ENCODE peak calls at places on chromosomes 13 and 19, in four cellular contexts. E is cardiac muscle cell, Y is body of pancreas, I is fibroblast of mammary gland. G is an unnamed sample.

GRCh38 chr19:632228-633067 is 889 bp downstream of the POLRMT start:
- DNase-seq in E (peak; percentile 66), Y (no peak), I (peak; percentile 51), G (no peak)

GRCh38 chr19:4547303-4548237 is 7.7 kb upstream of the LRG1 start:
- DNase-seq in E (peak; percentile 23), Y (peak; percentile 67), I (no peak), G (no peak)

GRCh38 chr19:35144600-35145436 is 1.8 kb downstream of the FXYD7 start:
- DNase-seq in E (peak; percentile 32), Y (peak; percentile 51), I (no peak), G (peak; percentile 47)

GRCh38 chr13:25354377-25354776 is 17.4 kb upstream of the ATP8A2 start:
- DNase-seq in E (no peak), Y (no peak), I (no peak), G (no peak)

GRCh38 chr19:43662487-43662886 is 7.5 kb downstream of the PLAUR start:
- DNase-seq in E (peak; percentile 38), Y (no peak), I (peak; percentile 23), G (no peak)

GRCh38 chr13:27450921-27451461 is 627 bp upstream of the MTIF3 start:
- DNase-seq in E (peak; percentile 53), Y (peak; percentile 43), I (peak; percentile 64), G (no peak)

GRCh38 chr13:43473437-43473836 is 313.3 kb downstream of the ENOX1 start:
- DNase-seq in E (peak; percentile 24), Y (peak; percentile 3), I (no peak), G (no peak)

GRCh38 chr13:37473035-37473434 is 125.5 kb downstream of the POSTN start:
- DNase-seq in E (no peak), Y (no peak), I (no peak), G (no peak)

GRCh38 chr13:48160879-48161278 is 66.0 kb upstream of the MED4 start:
- DNase-seq in E (peak; percentile 21), Y (no peak), I (peak; percentile 75), G (no peak)

GRCh38 chr19:2803486-2804155 is 16.0 kb upstream of the ZNF554 start:
- DNase-seq in E (no peak), Y (no peak), I (no peak), G (no peak)

GRCh38 chr13:90154311-90154960 is 1193.1 kb upstream of the MIR17HG start:
- DNase-seq in E (no peak), Y (no peak), I (peak; percentile 12), G (no peak)

GRCh38 chr19:30559446-30559845 is 187.3 kb downstream of the ZNF536 start:
- DNase-seq in E (no peak), Y (no peak), I (no peak), G (no peak)

GRCh38 chr13:66312312-66313087 is 917.6 kb downstream of the PCDH9 start:
- DNase-seq in E (peak; percentile 76), Y (peak; percentile 47), I (peak; percentile 67), G (no peak)

GRCh38 chr13:50127017-50127725 is 111.9 kb downstream of the KCNRG start:
- DNase-seq in E (peak; percentile 76), Y (peak; percentile 54), I (peak; percentile 43), G (peak; percentile 53)

GRCh38 chr19:10192922-10193321 is 1.8 kb downstream of the DNMT1 start:
- DNase-seq in E (no peak), Y (no peak), I (no peak), G (no peak)

GRCh38 chr13:33242984-33243617 is 42.5 kb downstream of the STARD13 start:
- DNase-seq in E (no peak), Y (no peak), I (no peak), G (no peak)

GRCh38 chr19:15381429-15381828 is 1.8 kb upstream of the AKAP8 start:
- DNase-seq in E (no peak), Y (no peak), I (no peak), G (no peak)
- H3K4me3 ChIP-seq in E (no peak overlapping the region), Y (no peak overlapping the region), I (no peak overlapping the region), G (no peak overlapping the region)

GRCh38 chr19:42306646-42307045 is 4.2 kb upstream of the PAFAH1B3 start:
- DNase-seq in E (no peak), Y (no peak), I (no peak), G (no peak)

GRCh38 chr19:42303876-42304275 is 1.5 kb upstream of the PAFAH1B3 start:
- DNase-seq in E (no peak), Y (no peak), I (no peak), G (no peak)

GRCh38 chr19:42301646-42302204 is at the start of gene PRR19:
- DNase-seq in E (no peak), Y (no peak), I (no peak), G (no peak)

DNA sequence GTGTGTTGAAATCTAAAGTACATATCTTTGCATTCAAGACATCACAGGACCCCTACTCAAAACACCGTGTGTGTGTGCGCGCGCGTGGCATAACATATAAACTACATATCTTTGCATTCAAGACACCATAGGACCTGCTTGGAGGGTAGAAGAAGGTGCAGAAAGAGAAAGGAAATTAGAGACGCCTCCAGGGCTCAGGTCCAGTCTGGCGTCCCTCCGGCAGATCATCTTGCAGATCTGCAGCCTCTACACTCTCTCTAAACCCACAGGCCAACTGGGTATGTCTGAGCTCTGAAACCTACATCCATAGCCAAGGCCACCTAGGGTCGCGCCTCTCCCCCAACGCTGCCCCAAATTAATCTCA is 659 bp upstream of the PAFAH1B3 start:
- DNase-seq in E (no peak), Y (no peak), I (no peak), G (no peak)
- H3K4me3 ChIP-seq in E (no peak overlapping the region), Y (no peak overlapping the region), I (no peak overlapping the region), G (peak overlapping the region; percentile 88)

GRCh38 chr13:80214521-80214941 is 126.4 kb downstream of the SPRY2 start:
- DNase-seq in E (no peak), Y (no peak), I (no peak), G (no peak)
- H3K4me3 ChIP-seq in E (no peak overlapping the region), Y (no peak overlapping the region), I (no peak overlapping the region), G (no peak overlapping the region)

GRCh38 chr13:64289702-64290101 is 2874.1 kb upstream of the PCDH20 start:
- DNase-seq in E (no peak), Y (no peak), I (no peak), G (no peak)
- H3K4me3 ChIP-seq in E (no peak overlapping the region), Y (no peak overlapping the region), I (no peak overlapping the region), G (no peak overlapping the region)

DNA sequence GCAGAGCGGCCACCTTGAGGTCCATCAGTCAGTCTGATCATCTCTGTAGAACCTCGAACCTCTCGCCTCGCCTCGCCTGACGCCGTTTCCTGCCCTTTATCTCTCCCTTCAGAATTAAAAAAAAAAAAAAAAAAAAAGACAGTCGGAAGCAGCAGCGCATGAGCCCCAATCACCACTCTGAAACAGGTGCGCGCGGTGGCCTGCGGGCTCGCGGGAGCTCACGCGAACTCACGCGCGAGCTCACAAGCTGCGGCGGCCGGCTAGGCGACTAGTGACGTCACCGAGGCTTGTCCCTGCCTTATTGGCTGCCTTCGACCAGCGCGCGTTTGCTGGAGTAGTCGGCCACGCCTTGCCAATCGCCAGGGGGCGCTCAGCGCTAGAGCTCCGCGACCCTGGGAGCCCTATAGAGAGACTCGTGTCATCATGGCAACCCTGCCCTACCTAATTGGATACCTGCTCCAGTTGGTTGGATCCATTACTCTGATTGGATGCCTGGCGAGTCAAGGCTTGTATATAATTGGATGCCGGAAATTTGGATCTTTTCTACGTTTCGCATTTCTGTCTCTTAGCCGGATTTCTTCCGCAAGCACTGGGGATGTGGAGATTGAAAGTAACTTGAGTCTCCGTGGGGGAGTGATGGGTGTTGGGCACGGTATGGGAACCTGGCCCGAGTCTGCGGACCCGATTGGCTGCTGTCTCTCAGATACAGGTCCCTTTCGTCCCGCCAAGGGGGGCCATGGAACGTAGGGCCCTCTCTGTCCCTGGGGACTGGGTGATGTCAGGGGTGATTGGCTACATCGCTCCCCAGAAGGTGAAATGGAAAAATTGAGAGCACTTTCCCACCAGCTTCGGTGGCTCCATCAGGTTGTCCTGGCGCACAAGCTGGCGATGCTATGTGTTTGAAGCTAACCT is 31.6 kb downstream of the SYT3 start:
- DNase-seq in E (peak; percentile 92), Y (peak; percentile 82), I (peak; percentile 85), G (peak; percentile 91)
- H3K4me3 ChIP-seq in E (no peak overlapping the region), Y (no peak overlapping the region), I (no peak overlapping the region), G (no peak overlapping the region)

DNA sequence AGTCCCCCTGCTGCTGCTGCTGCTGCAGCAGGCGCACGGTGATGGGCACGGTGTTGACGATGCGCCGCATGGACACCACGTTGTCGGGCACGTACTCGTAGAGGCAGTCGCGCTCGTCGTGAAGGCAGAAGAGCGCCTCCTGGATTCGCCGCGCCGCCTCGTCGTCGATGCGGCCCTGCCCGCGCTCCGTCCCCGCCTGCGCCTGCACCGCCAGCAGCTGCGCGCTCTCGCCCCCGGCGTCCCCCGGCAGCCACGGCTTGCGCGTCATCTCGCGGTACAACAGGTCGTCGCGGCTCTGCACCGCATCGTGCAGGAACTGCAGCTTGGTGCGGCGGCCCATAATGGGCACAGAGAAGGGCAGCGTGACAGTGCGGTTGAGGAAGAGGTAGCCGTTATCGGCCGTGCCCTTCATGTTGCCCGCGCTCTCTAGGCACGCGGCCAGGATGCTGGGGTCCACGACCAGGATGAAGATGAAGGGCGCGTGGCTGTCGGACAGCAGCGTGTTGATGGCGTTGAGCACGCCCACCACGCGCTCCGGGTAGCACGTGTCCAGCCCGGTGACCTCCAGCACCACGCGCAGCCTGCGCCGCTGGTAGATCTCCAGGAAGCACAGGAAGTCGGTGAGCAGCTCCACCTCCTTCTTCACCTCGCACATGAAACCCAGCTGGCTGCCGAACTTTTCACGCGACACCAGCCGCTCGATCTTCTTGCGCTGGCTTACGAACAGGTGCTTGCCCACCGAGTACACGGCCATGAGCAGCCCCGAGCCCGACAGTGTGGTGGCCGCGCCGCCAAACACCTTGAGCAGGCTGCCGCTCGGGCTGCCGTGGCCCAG is 8.1 kb downstream of the NKPD1 start:
- DNase-seq in E (peak; percentile 72), Y (peak; percentile 54), I (peak; percentile 59), G (no peak)
- H3K4me3 ChIP-seq in E (no peak overlapping the region), Y (no peak overlapping the region), I (no peak overlapping the region), G (no peak overlapping the region)

GRCh38 chr19:41569481-41570150 is 6.3 kb upstream of the CEACAM21 start:
- DNase-seq in E (no peak), Y (no peak), I (no peak), G (no peak)

GRCh38 chr19:41565384-41565730 is 10.6 kb upstream of the CEACAM21 start:
- DNase-seq in E (no peak), Y (no peak), I (no peak), G (no peak)

GRCh38 chr19:41564515-41565383 is 11.2 kb upstream of the CEACAM21 start:
- DNase-seq in E (no peak), Y (no peak), I (no peak), G (no peak)

GRCh38 chr19:41563847-41564514 is 12.0 kb upstream of the CEACAM21 start:
- DNase-seq in E (no peak), Y (no peak), I (no peak), G (no peak)
- H3K4me3 ChIP-seq in E (no peak overlapping the region), Y (no peak overlapping the region), I (no peak overlapping the region), G (no peak overlapping the region)